ENCODE peak calls at places on chromosomes 6 and 20, in six cellular contexts. V, C, O, I, Y and R are unnamed samples.

GRCh38 chr20:37341632-37342031 is 4.3 kb upstream of the SRC start:
- DNase-seq in Y (no peak), O (no peak), C (no peak), V (no peak), I (no peak), R (no peak)

GRCh38 chr20:56433221-56433879 is 21.3 kb downstream of the CASS4 start:
- DNase-seq in I (no peak), O (no peak), C (no peak), V (no peak), Y (no peak), R (no peak)

GRCh38 chr6:100269189-100269588 is 195.5 kb downstream of the SIM1 start:
- DNase-seq in O (peak), Y (no peak), C (peak), V (no peak), I (no peak), R (no peak)

GRCh38 chr6:148934534-148934933 is 187.7 kb downstream of the UST start:
- DNase-seq in C (no peak), Y (no peak), V (no peak), I (no peak), O (no peak), R (no peak)

GRCh38 chr6:137746264-137746663 is 120.8 kb upstream of the TNFAIP3 start:
- DNase-seq in I (no peak), O (no peak), C (no peak), Y (no peak), V (no peak), R (no peak)

GRCh38 chr6:116248577-116248976 is 5.3 kb downstream of the TSPYL4 start:
- DNase-seq in O (no peak), I (no peak), Y (no peak), C (no peak), V (no peak), R (no peak)

GRCh38 chr6:167236239-167236571 is 54.9 kb upstream of the UNC93A start:
- DNase-seq in I (no peak), C (no peak), V (peak), O (no peak), Y (no peak), R (no peak)

GRCh38 chr6:121984956-121985355 is 414.5 kb upstream of the HSF2 start:
- DNase-seq in O (no peak), Y (no peak), I (no peak), C (no peak), V (no peak), R (no peak)

GRCh38 chr6:69155467-69155866 is 520.4 kb downstream of the ADGRB3 start:
- DNase-seq in V (no peak), I (no peak), Y (no peak), O (no peak), C (no peak), R (no peak)

GRCh38 chr6:76418657-76419217 is 346.3 kb upstream of the IMPG1 start:
- DNase-seq in C (no peak), I (peak), Y (no peak), O (peak), V (no peak), R (no peak)

GRCh38 chr6:32692019-32692418 is 25.6 kb upstream of the HLA-DQB1 start:
- DNase-seq in I (peak), C (peak), O (peak), Y (no peak), V (peak), R (no peak)

GRCh38 chr6:12012231-12012565 is at the start of gene HIVEP1:
- DNase-seq in V (peak), Y (peak), C (no peak), I (peak), O (no peak), R (no peak)

GRCh38 chr20:45752747-45753146 is 30.6 kb downstream of the SPINT4 start:
- DNase-seq in O (no peak), I (no peak), V (no peak), C (no peak), Y (no peak), R (no peak)

GRCh38 chr6:150592377-150592995 is 7.2 kb upstream of the PLEKHG1 start:
- DNase-seq in I (no peak), Y (no peak), O (no peak), C (no peak), V (no peak), R (no peak)

GRCh38 chr20:49814057-49814675 is 1.5 kb downstream of the SLC9A8 start:
- DNase-seq in V (no peak), C (no peak), I (no peak), Y (peak), O (peak), R (no peak)

GRCh38 chr20:30489604-30490003 is 767.9 kb upstream of the DEFB115 start:
- DNase-seq in Y (no peak), O (no peak), V (peak), C (no peak), I (no peak), R (no peak)

GRCh38 chr6:3748208-3748701 is 3.3 kb downstream of the PXDC1 start:
- DNase-seq in Y (peak), C (peak), O (peak), I (peak), V (peak), R (peak)

GRCh38 chr6:20279608-20280287 is 67.5 kb upstream of the MBOAT1 start:
- DNase-seq in V (no peak), Y (no peak), O (no peak), C (no peak), I (no peak), R (no peak)

GRCh38 chr6:49980898-49981297 is 11.5 kb upstream of the DEFB113 start:
- DNase-seq in I (no peak), O (peak), V (no peak), Y (peak), C (peak), R (no peak)

GRCh38 chr6:528989-529388 is 127.9 kb downstream of the HUS1B start:
- DNase-seq in Y (no peak), I (no peak), V (no peak), C (no peak), O (no peak), R (no peak)

GRCh38 chr6:7200598-7201443 is 93.1 kb downstream of the RREB1 start:
- DNase-seq in Y (no peak), C (no peak), I (peak), V (no peak), O (no peak), R (no peak)

GRCh38 chr6:35568967-35569606 is 56.4 kb upstream of the TULP1 start:
- DNase-seq in Y (peak), V (peak), O (peak), I (peak), C (peak), R (no peak)

GRCh38 chr20:16922834-16923233 is 174.7 kb downstream of the OTOR start:
- DNase-seq in V (no peak), C (peak), Y (peak), I (no peak), O (peak), R (no peak)

GRCh38 chr6:160973856-160974255 is 17.7 kb upstream of the MAP3K4 start:
- DNase-seq in I (no peak), C (no peak), V (no peak), Y (no peak), O (no peak), R (no peak)

GRCh38 chr6:23325065-23325464 is 755.7 kb downstream of the HDGFL1 start:
- DNase-seq in O (no peak), V (no peak), I (no peak), C (no peak), Y (no peak), R (no peak)

GRCh38 chr6:36286858-36287257 is 17.0 kb downstream of the PNPLA1 start:
- DNase-seq in Y (no peak), O (no peak), I (no peak), V (no peak), C (no peak), R (no peak)

GRCh38 chr20:4289875-4290274 is 274.5 kb upstream of the RNF24 start:
- DNase-seq in V (no peak), C (peak), O (peak), Y (no peak), I (no peak), R (no peak)

GRCh38 chr6:136823128-136823660 is 802 bp downstream of the PEX7 start:
- DNase-seq in V (no peak), Y (no peak), I (no peak), O (no peak), C (no peak), R (no peak)

GRCh38 chr6:95325858-95326257 is 251.5 kb upstream of the MANEA start:
- DNase-seq in V (no peak), I (no peak), C (no peak), Y (no peak), O (peak), R (no peak)

DNA sequence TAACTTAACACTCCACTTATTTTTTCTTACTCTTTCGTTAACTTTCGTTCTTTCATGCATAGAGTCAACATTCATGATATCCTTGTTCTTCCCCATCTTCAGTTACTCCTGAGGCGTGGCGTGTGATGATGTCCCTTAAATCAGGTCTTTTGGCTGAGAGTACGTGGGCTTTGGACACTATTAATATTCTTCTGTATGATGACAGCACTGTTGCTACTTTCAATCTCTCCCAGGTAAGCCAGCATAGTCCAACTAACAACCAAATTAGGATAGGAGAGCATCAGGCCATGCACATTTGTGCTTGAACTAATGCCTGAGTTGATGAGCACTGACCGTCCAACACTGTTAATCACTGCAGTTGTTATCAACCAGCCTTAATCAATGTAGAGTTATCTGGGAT is 119.6 kb downstream of the TMEM242 start:
- DNase-seq in C (no peak), O (no peak), Y (no peak), I (no peak), V (no peak), R (no peak)
- TF ChIP-seq CTCF in C (no peak), O (no peak), Y (no peak), I (no peak), V (no peak), R (no peak)

DNA sequence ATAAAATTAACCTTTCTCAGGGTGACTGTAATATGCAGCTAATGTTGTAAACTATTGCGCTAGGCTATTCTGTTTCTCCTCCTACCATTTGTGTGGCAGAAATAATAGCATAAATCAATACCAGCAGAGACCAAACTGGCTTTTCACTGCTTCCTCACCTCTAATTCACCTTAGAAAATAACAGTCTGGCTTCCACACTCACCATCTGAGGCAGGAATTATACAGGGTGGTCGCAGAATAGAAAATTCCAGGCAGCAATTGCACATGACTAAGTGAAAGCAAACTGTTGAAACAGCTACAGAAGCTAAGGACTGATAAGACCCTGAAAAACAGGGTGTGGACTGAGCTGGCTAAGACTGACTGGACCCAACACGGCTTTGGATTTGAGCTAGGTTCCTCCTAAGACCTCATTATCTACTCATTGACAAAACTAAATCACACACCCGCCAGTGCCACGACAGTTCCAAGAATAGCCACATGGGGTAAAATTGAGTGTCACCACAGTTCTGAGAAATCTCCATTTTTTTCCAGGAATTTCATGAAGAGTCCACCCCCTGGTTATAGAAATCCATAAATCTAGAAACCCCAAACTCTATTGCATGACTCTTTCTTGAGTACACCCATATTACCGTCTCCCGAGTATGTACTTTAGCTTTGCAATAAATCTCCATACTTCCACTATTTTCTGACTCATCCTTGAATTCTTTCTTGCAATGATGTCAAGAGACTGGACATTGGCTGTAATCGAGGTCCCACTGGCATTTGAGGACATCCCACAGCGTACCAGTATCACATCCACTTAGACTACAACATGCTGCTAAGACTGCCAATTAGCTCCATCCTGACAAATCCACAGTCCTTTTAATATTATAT is 60.9 kb upstream of the KCNQ5 start:
- DNase-seq in O (no peak), C (no peak), I (no peak), Y (no peak), V (no peak), R (no peak)
- TF ChIP-seq CTCF in O (no peak), C (no peak), I (no peak), Y (peak), V (peak), R (no peak)

DNA sequence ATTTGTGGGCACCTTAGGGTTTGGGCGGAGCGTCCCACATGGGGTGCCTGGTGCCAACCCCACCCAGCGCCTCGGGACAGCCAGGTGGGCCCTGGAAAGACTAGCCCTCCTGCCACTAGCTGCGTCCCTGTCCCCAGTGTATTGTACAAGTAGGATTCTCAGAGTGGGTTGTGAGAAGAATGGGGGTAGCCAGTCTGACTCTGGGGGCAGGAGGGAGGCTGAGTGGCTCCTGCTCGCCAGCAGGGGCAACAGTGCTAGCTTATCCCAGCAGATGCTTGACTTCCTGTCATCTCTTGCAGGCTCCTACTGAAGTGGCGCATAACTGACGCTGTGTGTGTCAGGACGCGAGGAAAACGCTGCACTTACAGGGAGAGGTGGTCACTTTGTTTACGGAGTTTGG is 9.3 kb downstream of the PSMA7 start:
- DNase-seq in V (no peak), Y (peak), I (no peak), O (no peak), C (no peak), R (peak)
- TF ChIP-seq CTCF in V (no peak), Y (peak), I (no peak), O (no peak), C (no peak), R (peak)

DNA sequence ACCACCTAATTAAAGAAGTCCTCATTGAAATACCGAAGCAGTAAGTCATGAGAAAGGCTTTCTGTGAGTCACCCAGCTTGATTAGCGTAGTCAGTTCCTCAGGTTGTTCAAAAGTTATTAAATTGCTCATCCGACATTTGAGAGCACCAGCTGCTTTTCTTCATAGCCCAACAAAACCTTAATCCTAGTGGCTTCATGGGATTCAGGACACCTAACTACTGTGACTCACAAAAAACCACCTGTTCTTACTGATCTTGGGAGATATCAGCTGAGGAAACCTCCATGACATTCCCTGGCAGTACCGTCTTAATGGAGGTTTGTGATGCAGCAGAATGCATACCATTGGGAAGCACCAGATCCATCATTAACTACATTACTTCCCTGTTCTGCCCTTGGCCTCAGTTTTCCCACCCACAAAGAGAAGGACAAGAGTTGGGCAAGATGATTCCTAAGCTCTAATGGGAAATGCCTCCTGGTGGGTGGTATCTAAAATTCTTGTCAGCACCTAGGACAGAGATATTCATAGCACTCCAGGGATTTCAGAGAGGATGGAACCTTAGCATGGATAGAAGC is 103.8 kb downstream of the KHDC1L start:
- DNase-seq in I (no peak), O (peak), Y (no peak), V (no peak), C (no peak), R (no peak)
- TF ChIP-seq CTCF in I (no peak), O (no peak), Y (no peak), V (no peak), C (no peak), R (no peak)

GRCh38 chr20:24783631-24784492 is 165.2 kb upstream of the CST7 start:
- DNase-seq in C (peak), Y (peak), O (no peak), V (no peak), I (peak), R (no peak)
- TF ChIP-seq CTCF in C (no peak), Y (peak), O (no peak), V (no peak), I (no peak), R (no peak)

GRCh38 chr6:26450240-26450639 is 7.5 kb upstream of the BTN2A1 start:
- DNase-seq in V (no peak), C (peak), I (no peak), O (no peak), Y (no peak), R (no peak)
- TF ChIP-seq CTCF in V (no peak), C (no peak), I (no peak), O (no peak), Y (no peak), R (no peak)

GRCh38 chr20:44081476-44081875 is 105.5 kb downstream of the JPH2 start:
- DNase-seq in I (no peak), O (no peak), V (no peak), Y (no peak), C (no peak), R (no peak)

GRCh38 chr20:44081888-44082287 is 105.1 kb downstream of the JPH2 start:
- DNase-seq in O (no peak), C (no peak), V (no peak), I (no peak), Y (no peak), R (no peak)

GRCh38 chr20:44080646-44081267 is 106.2 kb downstream of the JPH2 start:
- DNase-seq in V (peak), O (peak), Y (peak), C (peak), I (peak), R (peak)

GRCh38 chr20:44079291-44079690 is 107.7 kb downstream of the JPH2 start:
- DNase-seq in I (no peak), Y (peak), C (no peak), V (no peak), O (no peak), R (no peak)

DNA sequence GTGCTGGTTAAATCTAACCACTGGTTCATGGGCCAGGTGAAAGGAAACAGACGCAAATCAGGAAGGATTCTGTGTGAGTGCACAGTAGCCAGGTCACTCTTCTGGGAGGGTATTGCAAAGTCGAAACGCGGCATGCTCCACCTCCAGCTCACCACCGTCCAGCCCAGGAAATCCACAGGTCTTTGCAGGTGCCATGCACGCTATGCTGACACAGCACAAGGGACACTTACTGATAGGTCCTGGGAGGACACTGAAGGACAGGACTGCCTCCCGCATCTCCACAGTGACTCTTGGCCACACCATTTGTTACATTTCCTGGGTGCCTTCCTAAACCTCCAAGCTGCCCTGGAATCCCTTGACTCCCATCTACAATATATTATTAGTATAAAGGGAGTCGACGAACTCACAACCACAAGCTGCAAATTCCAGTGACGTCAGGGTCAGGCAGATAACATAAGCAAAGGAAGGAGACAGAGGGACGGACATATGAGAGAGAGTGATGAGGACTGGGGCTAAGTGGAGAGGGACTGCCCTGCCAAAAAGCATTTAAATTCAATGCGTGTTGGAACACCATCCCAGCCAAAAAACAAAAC is 106.9 kb downstream of the JPH2 start:
- DNase-seq in V (no peak), I (no peak), C (no peak), O (no peak), Y (no peak), R (no peak)
- TF ChIP-seq CTCF in V (no peak), I (no peak), C (no peak), O (no peak), Y (no peak), R (no peak)

GRCh38 chr6:129502261-129502660 is 207.7 kb downstream of the ARHGAP18 start:
- DNase-seq in Y (no peak), I (no peak), O (no peak), V (no peak), C (no peak), R (no peak)
- TF ChIP-seq CTCF in Y (no peak), I (no peak), O (no peak), V (no peak), C (no peak), R (no peak)

GRCh38 chr6:165689699-165690098 is 26.7 kb upstream of the PDE10A start:
- DNase-seq in O (peak), Y (no peak), V (no peak), C (no peak), I (no peak), R (no peak)
- TF ChIP-seq CTCF in O (no peak), Y (peak), V (peak), C (no peak), I (no peak), R (no peak)

DNA sequence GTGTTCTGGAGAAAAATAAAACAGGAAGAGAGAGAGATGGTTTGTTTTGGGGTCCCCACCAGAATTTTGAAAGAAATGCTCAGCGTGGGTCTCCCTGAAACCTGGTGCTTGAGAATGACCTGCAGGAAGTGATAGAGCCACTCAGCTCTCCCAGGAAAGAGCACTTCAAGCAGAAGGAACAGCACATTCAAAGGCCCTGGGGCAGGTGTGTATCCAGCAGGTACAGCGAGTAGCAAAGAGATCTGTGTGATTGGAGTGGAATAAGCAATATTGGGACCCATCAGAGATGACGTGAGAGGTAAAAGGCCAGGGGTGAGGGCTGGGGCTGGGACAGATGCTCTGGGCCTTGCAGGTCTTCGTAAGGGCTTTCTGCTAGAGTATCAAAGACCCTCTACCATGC is 89.5 kb upstream of the CCDC167 start:
- DNase-seq in O (no peak), Y (no peak), C (no peak), I (no peak), V (no peak), R (no peak)
- TF ChIP-seq CTCF in O (no peak), Y (no peak), C (no peak), I (no peak), V (no peak), R (no peak)